ENCODE peak calls at places on chromosome X, in eight cellular contexts. One of them, this sample, is unnamed.

GRCh38 chrX:135009057-135009605 is 13.2 kb downstream of the RTL8B start:
- DNase-seq in osteoblast: no peak
- DNase-seq in tibial artery: no peak
- DNase-seq in fibroblast of lung: no peak
- DNase-seq in pancreas: no peak
- DNase-seq in ovary: no peak
- DNase-seq in upper lobe of right lung: no peak
- DNase-seq in GM23338: no peak
- DNase-seq in this sample: no peak

GRCh38 chrX:39813631-39814246 is 284.0 kb downstream of the BCOR start:
- DNase-seq in osteoblast: peak; percentile 56
- DNase-seq in tibial artery: peak; percentile 94
- DNase-seq in fibroblast of lung: peak; percentile 76
- DNase-seq in pancreas: peak; percentile 60
- DNase-seq in ovary: peak; percentile 77
- DNase-seq in upper lobe of right lung: no peak
- DNase-seq in GM23338: no peak
- DNase-seq in this sample: no peak

GRCh38 chrX:139720136-139720535 is 12.2 kb upstream of the MCF2 start:
- DNase-seq in osteoblast: peak; percentile 36
- DNase-seq in tibial artery: no peak
- DNase-seq in fibroblast of lung: peak; percentile 62
- DNase-seq in pancreas: no peak
- DNase-seq in ovary: no peak
- DNase-seq in upper lobe of right lung: no peak
- DNase-seq in GM23338: peak; percentile 59
- DNase-seq in this sample: no peak

GRCh38 chrX:37441377-37441776 is 92.2 kb downstream of the PRRG1 start:
- DNase-seq in osteoblast: peak; percentile 47
- DNase-seq in tibial artery: no peak
- DNase-seq in fibroblast of lung: no peak
- DNase-seq in pancreas: no peak
- DNase-seq in ovary: no peak
- DNase-seq in upper lobe of right lung: no peak
- DNase-seq in GM23338: no peak
- DNase-seq in this sample: no peak

GRCh38 chrX:19303216-19303880 is 40.4 kb upstream of the PDHA1 start:
- DNase-seq in osteoblast: peak; percentile 52
- DNase-seq in tibial artery: peak; percentile 77
- DNase-seq in fibroblast of lung: peak; percentile 3
- DNase-seq in pancreas: no peak
- DNase-seq in ovary: peak; percentile 32
- DNase-seq in upper lobe of right lung: no peak
- DNase-seq in GM23338: no peak
- DNase-seq in this sample: no peak

GRCh38 chrX:126770179-126770578 is 49.4 kb upstream of the PRR32 start:
- DNase-seq in osteoblast: no peak
- DNase-seq in tibial artery: no peak
- DNase-seq in fibroblast of lung: no peak
- DNase-seq in pancreas: no peak
- DNase-seq in ovary: no peak
- DNase-seq in upper lobe of right lung: no peak
- DNase-seq in GM23338: peak; percentile 53
- DNase-seq in this sample: no peak

GRCh38 chrX:2500681-2501151 is at the start of the genes DHRSX and ZBED1:
- DNase-seq in osteoblast: peak; percentile 94
- DNase-seq in tibial artery: no peak
- DNase-seq in fibroblast of lung: peak; percentile 26
- DNase-seq in pancreas: no peak
- DNase-seq in ovary: no peak
- DNase-seq in upper lobe of right lung: peak; percentile 81
- DNase-seq in GM23338: no peak
- DNase-seq in this sample: peak; percentile 72

GRCh38 chrX:50801135-50801534 is 12.9 kb downstream of the SHROOM4 start:
- DNase-seq in osteoblast: no peak
- DNase-seq in tibial artery: no peak
- DNase-seq in fibroblast of lung: no peak
- DNase-seq in pancreas: no peak
- DNase-seq in ovary: no peak
- DNase-seq in upper lobe of right lung: no peak
- DNase-seq in GM23338: no peak
- DNase-seq in this sample: no peak

GRCh38 chrX:102712967-102713677 is 874 bp downstream of the GPRASP2 start:
- DNase-seq in osteoblast: peak; percentile 85
- DNase-seq in tibial artery: peak; percentile 72
- DNase-seq in fibroblast of lung: peak; percentile 54
- DNase-seq in pancreas: peak; percentile 62
- DNase-seq in ovary: peak; percentile 82
- DNase-seq in upper lobe of right lung: peak; percentile 60
- DNase-seq in GM23338: peak; percentile 64
- DNase-seq in this sample: no peak

GRCh38 chrX:103540145-103540544 is 20.9 kb upstream of the RAB40A start:
- DNase-seq in osteoblast: no peak
- DNase-seq in tibial artery: no peak
- DNase-seq in fibroblast of lung: peak; percentile 49
- DNase-seq in pancreas: no peak
- DNase-seq in ovary: no peak
- DNase-seq in upper lobe of right lung: no peak
- DNase-seq in GM23338: no peak
- DNase-seq in this sample: no peak

GRCh38 chrX:97405031-97405685 is 521.5 kb downstream of the RPA4 start:
- DNase-seq in osteoblast: no peak
- DNase-seq in tibial artery: no peak
- DNase-seq in fibroblast of lung: peak; percentile 32
- DNase-seq in pancreas: no peak
- DNase-seq in ovary: no peak
- DNase-seq in upper lobe of right lung: no peak
- DNase-seq in GM23338: no peak
- DNase-seq in this sample: no peak

GRCh38 chrX:16586371-16587112 is 63.4 kb upstream of the S100G start:
- DNase-seq in osteoblast: no peak
- DNase-seq in tibial artery: no peak
- DNase-seq in fibroblast of lung: no peak
- DNase-seq in pancreas: no peak
- DNase-seq in ovary: no peak
- DNase-seq in upper lobe of right lung: no peak
- DNase-seq in GM23338: peak; percentile 63
- DNase-seq in this sample: no peak

GRCh38 chrX:109472939-109473713 is 8.8 kb downstream of the GUCY2F start:
- DNase-seq in osteoblast: peak; percentile 66
- DNase-seq in tibial artery: no peak
- DNase-seq in fibroblast of lung: peak; percentile 69
- DNase-seq in pancreas: no peak
- DNase-seq in ovary: peak; percentile 14
- DNase-seq in upper lobe of right lung: no peak
- DNase-seq in GM23338: peak; percentile 78
- DNase-seq in this sample: no peak

DNA sequence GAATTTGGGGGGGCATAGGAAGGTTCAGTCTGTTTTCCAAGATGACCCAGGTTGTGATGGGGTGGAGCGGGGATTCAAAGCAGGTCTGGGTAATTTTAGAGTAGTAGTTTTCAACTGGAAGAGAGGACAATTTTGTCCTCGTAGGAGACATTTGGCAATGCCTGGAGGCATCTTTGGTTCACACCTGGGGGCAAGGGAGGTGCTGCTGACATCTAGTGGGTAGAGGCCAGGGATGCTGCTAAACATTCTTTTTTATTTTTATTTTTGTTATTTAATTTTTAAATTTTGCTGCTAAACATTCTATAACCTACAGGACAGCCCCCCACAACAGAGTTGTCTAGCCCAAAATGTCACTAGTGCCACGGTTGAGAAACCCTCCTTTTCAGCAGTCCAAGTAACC is 1.9 kb downstream of the RAB9A start:
- DNase-seq in osteoblast: no peak
- DNase-seq in tibial artery: no peak
- DNase-seq in fibroblast of lung: no peak
- DNase-seq in pancreas: no peak
- DNase-seq in ovary: no peak
- DNase-seq in upper lobe of right lung: no peak
- DNase-seq in GM23338: no peak
- DNase-seq in this sample: no peak
- TF ChIP-seq CTCF in osteoblast: peak; percentile 23
- TF ChIP-seq CTCF in tibial artery: no peak
- TF ChIP-seq CTCF in fibroblast of lung: no peak
- TF ChIP-seq CTCF in pancreas: no peak
- TF ChIP-seq CTCF in ovary: no peak
- TF ChIP-seq CTCF in upper lobe of right lung: no peak
- TF ChIP-seq CTCF in GM23338: peak; percentile 35
- TF ChIP-seq CTCF in this sample: peak; percentile 52

GRCh38 chrX:21929209-21929608 is 11.3 kb upstream of the SMS start:
- DNase-seq in osteoblast: no peak
- DNase-seq in tibial artery: no peak
- DNase-seq in fibroblast of lung: no peak
- DNase-seq in pancreas: no peak
- DNase-seq in ovary: no peak
- DNase-seq in upper lobe of right lung: no peak
- DNase-seq in GM23338: no peak
- DNase-seq in this sample: no peak

GRCh38 chrX:21930986-21931385 is 9.5 kb upstream of the SMS start:
- DNase-seq in osteoblast: no peak
- DNase-seq in tibial artery: no peak
- DNase-seq in fibroblast of lung: no peak
- DNase-seq in pancreas: no peak
- DNase-seq in ovary: no peak
- DNase-seq in upper lobe of right lung: no peak
- DNase-seq in GM23338: no peak
- DNase-seq in this sample: no peak

GRCh38 chrX:21932277-21932996 is 8.1 kb upstream of the SMS start:
- DNase-seq in osteoblast: peak; percentile 83
- DNase-seq in tibial artery: peak; percentile 74
- DNase-seq in fibroblast of lung: peak; percentile 94
- DNase-seq in pancreas: no peak
- DNase-seq in ovary: peak; percentile 39
- DNase-seq in upper lobe of right lung: no peak
- DNase-seq in GM23338: no peak
- DNase-seq in this sample: no peak

GRCh38 chrX:21926116-21926515 is 14.4 kb upstream of the SMS start:
- DNase-seq in osteoblast: no peak
- DNase-seq in tibial artery: no peak
- DNase-seq in fibroblast of lung: no peak
- DNase-seq in pancreas: no peak
- DNase-seq in ovary: no peak
- DNase-seq in upper lobe of right lung: no peak
- DNase-seq in GM23338: no peak
- DNase-seq in this sample: no peak

GRCh38 chrX:21926527-21927278 is 13.8 kb upstream of the SMS start:
- DNase-seq in osteoblast: peak; percentile 91
- DNase-seq in tibial artery: no peak
- DNase-seq in fibroblast of lung: peak; percentile 97
- DNase-seq in pancreas: no peak
- DNase-seq in ovary: no peak
- DNase-seq in upper lobe of right lung: no peak
- DNase-seq in GM23338: peak; percentile 51
- DNase-seq in this sample: peak; percentile 24
- H3K4me3 ChIP-seq in osteoblast: no peak overlapping the region
- H3K4me3 ChIP-seq in tibial artery: peak overlapping the region; percentile 32
- H3K4me3 ChIP-seq in fibroblast of lung: peak overlapping the region; percentile 39
- H3K4me3 ChIP-seq in pancreas: no peak overlapping the region
- H3K4me3 ChIP-seq in ovary: no peak overlapping the region
- H3K4me3 ChIP-seq in upper lobe of right lung: peak overlapping the region; percentile 23
- H3K4me3 ChIP-seq in GM23338: no peak overlapping the region
- H3K4me3 ChIP-seq in this sample: no peak overlapping the region

GRCh38 chrX:617891-618290 is 12.7 kb upstream of the SHOX start:
- DNase-seq in osteoblast: no peak
- DNase-seq in tibial artery: no peak
- DNase-seq in fibroblast of lung: no peak
- DNase-seq in pancreas: no peak
- DNase-seq in ovary: no peak
- DNase-seq in upper lobe of right lung: no peak
- DNase-seq in GM23338: no peak
- DNase-seq in this sample: no peak

GRCh38 chrX:618761-619450 is 11.7 kb upstream of the SHOX start:
- DNase-seq in osteoblast: peak; percentile 82
- DNase-seq in tibial artery: no peak
- DNase-seq in fibroblast of lung: no peak
- DNase-seq in pancreas: no peak
- DNase-seq in ovary: no peak
- DNase-seq in upper lobe of right lung: no peak
- DNase-seq in GM23338: no peak
- DNase-seq in this sample: no peak

GRCh38 chrX:622104-622503 is 8.5 kb upstream of the SHOX start:
- DNase-seq in osteoblast: peak; percentile 22
- DNase-seq in tibial artery: no peak
- DNase-seq in fibroblast of lung: no peak
- DNase-seq in pancreas: no peak
- DNase-seq in ovary: no peak
- DNase-seq in upper lobe of right lung: no peak
- DNase-seq in GM23338: no peak
- DNase-seq in this sample: no peak

GRCh38 chrX:619451-619811 is 11.2 kb upstream of the SHOX start:
- DNase-seq in osteoblast: no peak
- DNase-seq in tibial artery: no peak
- DNase-seq in fibroblast of lung: no peak
- DNase-seq in pancreas: no peak
- DNase-seq in ovary: no peak
- DNase-seq in upper lobe of right lung: no peak
- DNase-seq in GM23338: peak; percentile 36
- DNase-seq in this sample: no peak

GRCh38 chrX:619812-620493 is 10.6 kb upstream of the SHOX start:
- DNase-seq in osteoblast: peak; percentile 23
- DNase-seq in tibial artery: no peak
- DNase-seq in fibroblast of lung: no peak
- DNase-seq in pancreas: no peak
- DNase-seq in ovary: no peak
- DNase-seq in upper lobe of right lung: no peak
- DNase-seq in GM23338: peak; percentile 37
- DNase-seq in this sample: no peak
- H3K27me3 ChIP-seq in osteoblast: no peaks in the 10 kb centered on the region
- H3K27me3 ChIP-seq in tibial artery: no peaks in the 10 kb centered on the region
- H3K27me3 ChIP-seq in fibroblast of lung: no peaks in the 10 kb centered on the region
- H3K27me3 ChIP-seq in pancreas: no peaks in the 10 kb centered on the region
- H3K27me3 ChIP-seq in ovary: no peaks in the 10 kb centered on the region
- H3K27me3 ChIP-seq in upper lobe of right lung: peaks cover 44% of the 10 kb centered on the region
- H3K27me3 ChIP-seq in GM23338: peaks cover 87% of the 10 kb centered on the region
- H3K27me3 ChIP-seq in this sample: no peaks in the 10 kb centered on the region

DNA sequence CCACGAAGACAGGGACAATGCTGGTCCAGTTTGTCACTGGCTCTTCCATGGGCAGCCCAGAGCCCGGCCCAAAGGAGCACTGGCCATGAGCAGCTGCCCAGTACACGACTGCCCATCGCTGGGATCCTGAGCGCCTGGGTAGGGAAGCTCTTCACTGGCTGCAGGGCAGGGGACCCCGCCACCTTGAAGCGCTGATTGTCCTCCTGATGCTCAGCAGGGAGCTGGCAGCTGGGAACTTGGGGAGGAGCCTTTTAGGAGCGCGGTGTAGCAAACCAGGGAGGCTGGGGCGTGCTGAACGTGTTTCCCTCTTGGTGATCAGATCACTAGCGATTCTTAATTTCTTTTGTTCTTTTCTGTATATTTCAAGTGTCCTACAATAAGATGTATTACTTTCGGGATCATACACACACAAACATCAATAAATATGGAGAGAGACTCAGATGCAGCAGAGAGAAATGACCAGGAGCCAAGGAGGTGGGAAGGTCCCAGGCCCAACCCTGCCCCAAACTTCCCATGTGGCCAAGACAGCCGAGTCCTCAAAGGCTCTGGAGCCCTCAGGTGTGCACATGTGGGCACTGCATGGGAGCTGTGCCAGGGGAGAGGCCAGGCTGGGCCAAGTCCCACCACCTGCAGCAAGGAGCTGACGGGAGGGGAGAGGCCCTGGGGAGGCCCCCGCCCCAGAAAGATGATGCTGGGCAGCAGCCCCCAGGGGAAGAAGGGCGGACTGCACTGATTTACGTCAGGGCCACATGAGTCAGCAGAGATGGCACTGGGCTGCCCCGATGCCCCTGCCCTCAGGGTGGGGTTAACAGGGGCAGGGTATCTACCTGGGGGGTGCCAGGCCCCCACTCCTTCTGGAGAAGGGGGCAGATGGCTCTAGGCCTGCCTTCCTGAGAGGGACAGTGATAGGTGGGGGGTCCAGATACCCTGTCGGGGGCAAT is 1.6 kb downstream of the L1CAM start:
- DNase-seq in osteoblast: no peak
- DNase-seq in tibial artery: no peak
- DNase-seq in fibroblast of lung: no peak
- DNase-seq in pancreas: no peak
- DNase-seq in ovary: no peak
- DNase-seq in upper lobe of right lung: no peak
- DNase-seq in GM23338: peak; percentile 46
- DNase-seq in this sample: peak; percentile 0
- TF ChIP-seq CTCF in osteoblast: no peak
- TF ChIP-seq CTCF in tibial artery: no peak
- TF ChIP-seq CTCF in fibroblast of lung: no peak
- TF ChIP-seq CTCF in pancreas: no peak
- TF ChIP-seq CTCF in ovary: no peak
- TF ChIP-seq CTCF in upper lobe of right lung: no peak
- TF ChIP-seq CTCF in GM23338: peak; percentile 67
- TF ChIP-seq CTCF in this sample: no peak